ENCODE peak calls at places on chromosomes 2 and 18, in four cellular contexts. F is WTC11, C is HepG2, O is K562. R is an unnamed sample.

GRCh38 chr2:75324141-75324540 is 124.8 kb upstream of the TACR1 start:
- DNase-seq in F (no peak), C (no peak), O (no peak), R (no peak)

GRCh38 chr18:33201509-33201926 is 239.0 kb downstream of the CCDC178 start:
- DNase-seq in O (peak), F (peak), C (peak), R (peak)

GRCh38 chr18:47283476-47283875 is 32.0 kb upstream of the SKOR2 start:
- DNase-seq in F (no peak), C (peak), O (peak), R (peak)

GRCh38 chr2:151638188-151638933 is 95.9 kb downstream of the NEB start:
- DNase-seq in O (no peak), C (peak), F (no peak), R (no peak)

GRCh38 chr2:56009758-56010534 is 86.4 kb upstream of the EFEMP1 start:
- DNase-seq in C (peak), O (peak), F (no peak), R (no peak)

GRCh38 chr2:219876931-219877330 is 249.5 kb downstream of the SLC4A3 start:
- DNase-seq in O (no peak), C (no peak), F (no peak), R (no peak)

GRCh38 chr2:181785677-181786344 is 105.5 kb upstream of the NEUROD1 start:
- DNase-seq in O (no peak), C (no peak), F (no peak), R (peak)

GRCh38 chr2:200226652-200227426 is 79.7 kb upstream of the SPATS2L start:
- DNase-seq in C (no peak), F (no peak), O (no peak), R (no peak)

GRCh38 chr2:36708119-36708741 is 11.7 kb downstream of the VIT start:
- DNase-seq in C (no peak), O (no peak), F (no peak), R (no peak)

GRCh38 chr2:165141601-165142000 is 62.2 kb downstream of the SCN3A start:
- DNase-seq in C (no peak), F (no peak), O (no peak), R (no peak)

GRCh38 chr2:217268978-217269377 is 409.1 kb upstream of the TNP1 start:
- DNase-seq in F (no peak), C (no peak), O (no peak), R (no peak)

GRCh38 chr2:44564752-44565151 is 203.0 kb downstream of the CAMKMT start:
- DNase-seq in F (no peak), O (no peak), C (peak), R (no peak)

GRCh38 chr2:96888082-96889011 is 18.5 kb upstream of the SEMA4C start:
- DNase-seq in O (no peak), C (no peak), F (no peak), R (no peak)

GRCh38 chr2:150588210-150588870 is 100.9 kb upstream of the RND3 start:
- DNase-seq in F (no peak), C (no peak), O (no peak), R (peak)

GRCh38 chr2:58730764-58731487 is 489.8 kb upstream of the FANCL start:
- DNase-seq in F (no peak), O (peak), C (no peak), R (no peak)

GRCh38 chr18:13389491-13390131 is 171.1 kb downstream of the LDLRAD4 start:
- DNase-seq in O (no peak), F (no peak), C (no peak), R (no peak)

GRCh38 chr2:238846503-238847431 is 1.1 kb upstream of the TWIST2 start:
- DNase-seq in C (no peak), O (no peak), F (peak), R (no peak)

GRCh38 chr2:71521436-71521950 is 68.1 kb downstream of the DYSF start:
- DNase-seq in F (no peak), C (no peak), O (no peak), R (no peak)

GRCh38 chr18:22434973-22435608 is 17.4 kb upstream of the CTAGE1 start:
- DNase-seq in C (no peak), F (no peak), O (peak), R (no peak)

GRCh38 chr18:32346667-32347066 is 124.0 kb downstream of the GAREM1 start:
- DNase-seq in O (no peak), F (no peak), C (no peak), R (no peak)

GRCh38 chr2:181281206-181281832 is 175.9 kb upstream of the ITGA4 start:
- DNase-seq in F (no peak), O (no peak), C (no peak), R (no peak)

GRCh38 chr2:198326431-198326830 is 522.0 kb downstream of the PLCL1 start:
- DNase-seq in C (no peak), O (no peak), F (no peak), R (no peak)

GRCh38 chr2:39252888-39253518 is 9.2 kb upstream of the CDKL4 start:
- DNase-seq in F (no peak), C (no peak), O (no peak), R (no peak)

GRCh38 chr2:156329922-156330726 is 2.4 kb downstream of the NR4A2 start:
- DNase-seq in F (no peak), O (no peak), C (no peak), R (no peak)

GRCh38 chr2:218694405-218695145 is 16.1 kb upstream of the TTLL4 start:
- DNase-seq in F (no peak), O (no peak), C (no peak), R (no peak)

GRCh38 chr2:30678410-30679137 is 128.7 kb downstream of the CAPN13 start:
- DNase-seq in C (no peak), O (no peak), F (no peak), R (no peak)
- TF ChIP-seq ELF4 in C (no peak), O (no peak), F (no peak), R (no peak)

GRCh38 chr2:41698787-41699422 is 348.9 kb upstream of the PKDCC start:
- DNase-seq in C (no peak), O (peak), F (peak), R (peak)
- TF ChIP-seq ELF4 in C (no peak), O (no peak), F (no peak), R (no peak)

DNA sequence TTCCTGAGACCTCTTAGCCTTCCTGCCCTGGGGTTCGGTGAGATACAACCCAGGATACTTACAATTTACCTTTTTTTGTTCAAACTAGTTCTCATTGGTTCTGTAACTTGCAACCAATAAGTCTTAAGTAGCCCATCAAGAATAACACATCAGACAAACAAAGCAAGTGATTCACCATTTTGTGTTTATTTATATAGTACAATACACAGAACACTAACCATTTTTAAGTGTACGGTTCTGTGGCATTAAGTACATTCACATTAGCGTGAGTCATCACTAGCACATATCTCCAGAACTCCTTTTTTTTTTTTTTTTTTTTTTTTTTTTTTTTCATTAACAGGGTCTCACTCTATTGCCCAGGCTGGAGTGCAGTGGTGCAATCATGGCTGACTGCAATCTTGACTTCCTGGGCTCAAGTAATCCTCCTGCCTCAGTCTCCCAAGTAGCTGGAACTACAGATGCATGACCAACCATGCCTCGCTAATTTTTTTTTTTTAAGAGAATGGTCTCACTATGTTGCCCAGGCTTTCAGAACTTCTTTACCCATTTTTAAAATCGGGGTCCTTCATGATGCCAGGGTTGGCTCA is 36.2 kb upstream of the SLC1A4 start:
- DNase-seq in O (no peak), C (no peak), F (no peak), R (no peak)
- TF ChIP-seq ELF4 in O (no peak), C (no peak), F (no peak), R (no peak)

DNA sequence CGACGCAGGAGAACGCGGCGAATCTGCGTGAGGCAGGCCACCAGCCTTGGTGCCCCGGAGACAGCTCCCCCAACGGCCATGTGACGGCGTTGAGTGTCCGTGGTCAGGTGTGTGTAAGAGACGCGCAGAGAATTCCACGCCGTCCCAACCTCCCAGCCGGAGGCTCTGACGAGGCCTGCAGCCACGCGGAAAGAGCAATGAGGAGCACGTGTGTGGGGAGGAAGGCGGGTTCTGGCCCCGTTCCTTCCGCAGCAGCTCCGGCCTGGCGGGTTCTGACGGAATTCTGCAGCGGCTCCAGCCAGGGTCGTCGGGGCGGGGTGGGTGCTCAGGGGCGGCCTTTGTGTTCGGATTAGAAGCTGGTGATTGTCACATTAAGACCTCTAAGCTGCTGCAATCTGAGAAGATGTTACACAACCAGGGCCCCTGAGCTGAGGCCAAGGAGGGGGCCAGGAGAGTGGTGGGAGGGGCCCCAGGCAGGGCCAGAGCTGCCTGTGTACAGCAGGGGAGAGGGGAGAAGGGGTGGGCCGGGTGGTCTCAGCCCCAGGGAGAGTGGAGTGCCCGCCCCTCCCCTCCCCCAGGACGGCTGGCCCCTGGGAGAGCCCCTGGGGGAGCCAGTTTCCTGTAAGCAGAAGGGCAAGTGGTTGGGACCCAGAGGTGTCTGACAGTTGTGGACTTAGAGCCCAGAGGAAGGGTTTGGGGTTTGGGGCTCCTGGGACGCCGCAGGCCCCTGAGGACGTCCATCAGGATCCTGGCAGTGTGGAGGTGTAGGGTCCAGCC is 5.1 kb upstream of the GAL3ST2 start:
- DNase-seq in O (no peak), F (peak), C (peak), R (no peak)
- TF ChIP-seq ELF4 in O (no peak), F (no peak), C (no peak), R (no peak)

DNA sequence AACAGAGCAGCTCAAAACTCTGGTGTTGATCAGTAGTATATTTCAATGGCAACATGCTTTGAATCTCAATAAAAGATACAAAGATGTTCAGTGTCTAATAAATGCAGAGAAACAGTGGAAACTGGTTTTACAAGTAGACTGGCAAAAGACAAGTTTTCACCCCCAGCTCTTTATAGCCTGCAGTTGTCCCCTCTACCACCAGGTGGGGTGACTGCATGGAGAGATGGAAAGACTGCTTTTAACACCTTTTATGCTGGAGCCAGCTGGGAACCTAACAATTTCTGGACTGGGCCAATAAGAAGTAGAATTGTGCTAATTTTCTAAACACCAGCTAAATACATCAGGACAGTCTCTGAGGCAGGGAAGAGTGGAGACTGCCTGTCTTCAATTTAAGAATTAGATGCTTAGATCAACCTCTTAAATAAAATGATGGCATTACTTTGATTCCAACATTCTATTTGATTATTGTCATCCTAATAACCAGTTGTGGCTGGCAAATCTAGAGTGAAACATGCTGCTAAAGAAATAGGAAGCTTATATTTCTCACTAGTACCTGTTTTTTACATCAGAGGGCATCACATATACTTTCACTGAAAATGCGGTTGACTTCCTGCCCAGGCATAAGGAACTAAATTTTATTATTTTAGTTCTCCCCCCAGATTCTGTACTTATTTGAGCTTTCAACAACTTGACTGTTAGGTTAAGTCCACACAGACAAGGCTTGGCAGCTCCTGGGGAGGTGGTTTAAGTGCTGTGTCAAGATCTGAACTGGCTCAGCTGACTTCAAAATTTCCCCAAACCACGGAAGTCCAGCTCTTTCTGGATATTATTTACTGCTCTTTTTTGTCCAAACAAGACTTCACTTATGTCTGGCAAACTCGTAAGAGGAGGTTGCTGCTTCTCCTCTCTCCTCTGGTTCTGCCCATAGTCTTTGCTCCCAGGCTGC is 140.5 kb downstream of the TPGS2 start:
- DNase-seq in F (peak), O (peak), C (peak), R (peak)
- TF ChIP-seq ELF4 in F (no peak), O (no peak), C (no peak), R (no peak)

GRCh38 chr2:62217980-62218379 is 22.1 kb downstream of the B3GNT2 start:
- DNase-seq in O (no peak), F (no peak), C (no peak), R (no peak)
- TF ChIP-seq ELF4 in O (no peak), F (no peak), C (no peak), R (no peak)

GRCh38 chr2:241982711-241983570 is 113.4 kb downstream of the RTP5 start:
- DNase-seq in O (no peak), C (no peak), F (no peak), R (no peak)
- TF ChIP-seq ELF4 in O (no peak), C (no peak), F (no peak), R (no peak)

GRCh38 chr18:26714739-26715138 is 150.8 kb downstream of the AQP4 start:
- DNase-seq in C (no peak), F (no peak), O (no peak), R (no peak)
- TF ChIP-seq ELF4 in C (no peak), F (no peak), O (no peak), R (no peak)

DNA sequence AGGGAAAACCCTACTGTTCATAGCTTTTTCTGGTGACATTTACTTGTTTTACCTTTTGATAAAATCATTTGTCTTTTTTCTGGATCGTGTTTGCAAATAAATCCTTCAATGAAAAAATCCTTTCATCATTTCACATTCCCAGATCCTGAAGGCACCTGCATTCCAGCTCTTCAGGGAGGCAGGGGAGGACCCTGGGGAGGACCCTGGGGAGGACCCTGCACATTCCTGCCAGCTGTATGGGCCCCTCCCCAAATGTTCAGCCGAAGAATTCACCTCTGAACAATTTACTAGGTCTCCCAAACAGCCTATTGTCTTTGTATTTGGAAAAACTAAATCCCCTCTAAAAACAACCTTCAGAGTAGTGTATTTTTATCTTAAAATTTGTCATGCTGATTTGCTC is 558.4 kb upstream of the ID2 start:
- DNase-seq in F (no peak), C (no peak), O (no peak), R (no peak)
- TF ChIP-seq ELF4 in F (no peak), C (no peak), O (no peak), R (no peak)

R was measured in HEK293T.